ENCODE peak calls at places on chromosomes 6 and 20, in four cellular contexts. D is PC-3, B is IMR-90, T is Panc1. Z is an unnamed sample.

GRCh38 chr20:35307666-35308653 is 15.7 kb upstream of the FAM83C start:
- DNase-seq in T (no peak), B (peak), D (peak), Z (peak)

GRCh38 chr6:148296746-148297145 is 45.9 kb upstream of the SASH1 start:
- DNase-seq in B (no peak), T (no peak), D (no peak), Z (no peak)

GRCh38 chr20:5315807-5316187 is 957 bp downstream of the PROKR2 start:
- DNase-seq in D (no peak), T (no peak), B (no peak), Z (no peak)

GRCh38 chr20:33211817-33212424 is 5.2 kb upstream of the BPIFA3 start:
- DNase-seq in D (peak), B (peak), T (peak), Z (peak)

GRCh38 chr6:158040804-158041347 is 59.2 kb downstream of the SYNJ2 start:
- DNase-seq in T (no peak), D (no peak), B (peak), Z (no peak)

GRCh38 chr6:45472383-45472782 is 94.6 kb upstream of the SUPT3H start:
- DNase-seq in D (no peak), B (peak), T (no peak), Z (peak)

GRCh38 chr6:45473121-45473967 is 95.6 kb upstream of the SUPT3H start:
- DNase-seq in B (no peak), T (no peak), D (peak), Z (no peak)

GRCh38 chr6:170584181-170584953 is at the start of gene PDCD2:
- DNase-seq in D (peak), T (peak), B (peak), Z (peak)

GRCh38 chr6:150403458-150404245 is 34.8 kb downstream of the IYD start:
- DNase-seq in T (no peak), B (peak), D (peak), Z (no peak)

GRCh38 chr6:21003780-21004541 is 469.7 kb downstream of the CDKAL1 start:
- DNase-seq in T (no peak), B (peak), D (peak), Z (no peak)

GRCh38 chr20:36823126-36823525 is 49.6 kb upstream of the DSN1 start:
- DNase-seq in D (no peak), T (no peak), B (no peak), Z (no peak)

GRCh38 chr20:44326391-44327159 is 10.3 kb upstream of the R3HDML start:
- DNase-seq in B (no peak), T (no peak), D (no peak), Z (no peak)

GRCh38 chr6:32692019-32692418 is 25.6 kb upstream of the HLA-DQB1 start:
- DNase-seq in B (no peak), T (peak), D (peak), Z (no peak)

GRCh38 chr20:5214826-5215225 is 88.0 kb downstream of the CDS2 start:
- DNase-seq in B (no peak), D (no peak), T (no peak), Z (no peak)

GRCh38 chr20:9617940-9618339 is 103.5 kb downstream of the LAMP5 start:
- DNase-seq in T (peak), D (peak), B (peak), Z (no peak)

GRCh38 chr20:7728373-7728772 is 211.9 kb downstream of the HAO1 start:
- DNase-seq in T (no peak), D (peak), B (no peak), Z (no peak)

GRCh38 chr6:114108119-114109002 is 137.4 kb upstream of the HDAC2 start:
- DNase-seq in D (peak), T (peak), B (peak), Z (peak)

GRCh38 chr20:10443936-10444335 is 8.8 kb downstream of the SLX4IP start:
- DNase-seq in D (no peak), B (no peak), T (no peak), Z (no peak)

GRCh38 chr6:125058562-125058961 is 95.0 kb upstream of the TPD52L1 start:
- DNase-seq in T (no peak), B (no peak), D (no peak), Z (no peak)

GRCh38 chr6:111482236-111482958 is 621 bp downstream of the REV3L start:
- DNase-seq in B (peak), T (no peak), D (no peak), Z (peak)

GRCh38 chr20:51456511-51457280 is 85.8 kb downstream of the NFATC2 start:
- DNase-seq in B (peak), T (peak), D (peak), Z (peak)

GRCh38 chr6:50819527-50819905 is 845 bp downstream of the TFAP2B start:
- DNase-seq in B (no peak), T (no peak), D (no peak), Z (no peak)

GRCh38 chr6:50818673-50819072 is at the start of gene TFAP2B:
- DNase-seq in D (no peak), B (no peak), T (no peak), Z (no peak)

GRCh38 chr6:50821431-50822077 is 2.9 kb downstream of the TFAP2B start:
- DNase-seq in B (no peak), D (no peak), T (no peak), Z (no peak)

GRCh38 chr6:50820590-50821234 is 2.0 kb downstream of the TFAP2B start:
- DNase-seq in B (no peak), T (no peak), D (peak), Z (no peak)

DNA sequence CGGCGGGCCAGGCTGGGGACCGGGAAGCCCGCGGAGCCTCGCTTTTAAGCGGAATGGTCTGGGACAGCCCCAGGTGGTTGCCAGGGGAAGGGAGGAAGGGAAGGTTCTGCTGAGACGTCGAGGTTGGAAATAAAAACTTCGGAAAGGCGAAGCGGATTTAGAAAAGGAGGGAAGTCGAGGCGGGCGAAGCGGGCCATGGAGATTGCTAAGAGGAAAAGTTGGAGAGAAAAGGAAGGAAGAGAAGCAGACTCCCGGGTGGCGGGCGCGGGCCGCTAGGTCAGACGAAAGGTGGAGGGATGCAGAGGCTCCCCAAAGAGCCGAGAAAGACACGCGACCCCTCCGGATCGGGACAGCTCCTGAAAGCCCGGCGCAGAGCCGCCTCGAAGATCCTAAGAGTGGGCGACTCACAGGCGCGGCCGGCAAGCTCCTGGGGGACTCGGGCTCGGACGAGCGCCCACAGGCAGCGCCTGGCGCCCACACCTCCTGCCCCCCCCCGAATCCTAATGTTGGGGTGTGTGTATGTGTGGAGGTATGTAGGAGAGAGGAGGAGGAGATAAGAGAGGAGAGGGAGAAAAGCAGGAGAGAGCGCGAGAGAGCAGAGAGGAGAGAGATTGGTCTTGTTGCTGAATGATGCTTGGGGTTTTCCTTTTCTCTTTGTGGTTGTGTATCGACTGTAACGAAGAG is 1.4 kb downstream of the TFAP2B start:
- DNase-seq in T (no peak), D (no peak), B (no peak), Z (no peak)
- H3K4me3 ChIP-seq in T (peak), D (no peak), B (no peak), Z (peak)

GRCh38 chr6:99846021-99846420 is 148.0 kb downstream of the MCHR2 start:
- DNase-seq in T (no peak), B (no peak), D (no peak), Z (no peak)
- H3K27ac ChIP-seq in T (no peak), B (no peak), D (no peak), Z (no peak)

GRCh38 chr6:153662982-153663381 is 376.1 kb upstream of the OPRM1 start:
- DNase-seq in B (no peak), D (no peak), T (no peak), Z (no peak)
- TF ChIP-seq CTCF in B (no peak), D (no peak), T (no peak), Z (no peak)

GRCh38 chr6:16238658-16239089 is 287 bp downstream of the GMPR start:
- DNase-seq in D (no peak), T (no peak), B (no peak), Z (no peak)
- H3K4me3 ChIP-seq in D (peak), T (peak), B (peak), Z (peak)

DNA sequence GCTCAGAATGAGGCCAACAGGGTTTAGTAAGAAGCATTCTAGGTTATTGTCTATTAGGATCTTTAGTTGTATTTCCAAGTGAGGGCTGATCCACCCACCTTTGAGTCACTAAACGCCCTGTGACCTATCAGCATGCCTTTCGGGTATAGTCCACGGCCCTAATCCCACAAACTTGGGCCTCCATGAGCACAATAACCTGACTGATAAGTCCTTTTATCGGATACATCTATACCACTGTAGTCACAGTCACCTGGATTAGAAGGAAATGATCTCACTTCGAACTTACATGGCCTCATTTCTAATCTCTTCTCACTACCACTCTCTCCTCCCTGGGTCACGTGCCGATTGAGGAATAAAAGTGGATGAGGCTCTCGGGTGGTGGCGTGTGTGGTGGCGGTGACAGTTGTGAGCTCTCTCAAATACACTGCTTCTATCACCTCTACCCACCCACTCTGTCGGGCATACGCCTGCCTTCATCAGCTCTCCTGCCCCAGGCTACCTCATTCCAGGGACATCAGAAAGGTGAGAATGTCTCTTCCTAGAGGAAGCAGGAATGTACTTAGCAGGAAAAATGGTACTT is 65.2 kb downstream of the TRAM2 start:
- DNase-seq in T (no peak), D (peak), B (peak), Z (no peak)
- H3K27ac ChIP-seq in T (peak), D (peak), B (peak), Z (peak)

GRCh38 chr6:30914076-30914853 is at the start of gene VARS2:
- DNase-seq in D (peak), B (peak), T (peak), Z (peak)
- TF ChIP-seq CTCF in D (peak), B (peak), T (peak), Z (peak)

Z was measured in dorsolateral prefrontal cortex.